ENCODE peak calls at places on chromosomes 3 and 15, in ten cellular contexts. Z is brain microvascular endothelial cell; V is stimulated activated CD4-positive, alpha-beta T cell treated with anti-CD3 and anti-CD28 coated beads, Interleukin-12 subunit alpha, Interleukin-12 subunit beta, amount 100 ng/mL, for 4 hours; U is H4; B is germinal center; A is DMS79; L is CD8-positive, alpha-beta T cell; C is NCI-H187 treated with DMSO at 0.1 percent for 48 hours; Y is tibial artery; X is T-helper 2 cell. F is an unnamed sample.

GRCh38 chr15:99452728-99453643 is 112.8 kb upstream of the MEF2A start:
- DNase-seq in U (no peak), X (no peak), C (no peak), V (no peak), A (no peak), B (peak; percentile 35), L (no peak), Z (no peak), Y (peak; percentile 94), F (no peak)

GRCh38 chr3:71101014-71101413 is 482.5 kb downstream of the FOXP1 start:
- DNase-seq in V (no peak), A (no peak), Z (no peak), B (no peak), Y (no peak), C (no peak), L (no peak), X (no peak), U (no peak), F (peak; percentile 76)

GRCh38 chr3:19940643-19941042 is 6.3 kb upstream of the RAB5A start:
- DNase-seq in A (no peak), U (no peak), V (no peak), B (no peak), C (no peak), Z (no peak), Y (no peak), L (no peak), X (no peak), F (no peak)

GRCh38 chr15:87215100-87215499 is 1041.4 kb downstream of the NTRK3 start:
- DNase-seq in V (no peak), B (no peak), X (no peak), Z (no peak), L (no peak), Y (no peak), C (no peak), A (no peak), U (no peak), F (no peak)

GRCh38 chr3:179166561-179167201 is 18.5 kb downstream of the PIK3CA start:
- DNase-seq in Z (no peak), U (no peak), L (no peak), V (no peak), A (no peak), X (no peak), B (peak; percentile 13), Y (no peak), C (no peak), F (no peak)

GRCh38 chr3:183485585-183485984 is 57.2 kb upstream of the MCF2L2 start:
- DNase-seq in A (no peak), C (no peak), X (no peak), Y (no peak), L (no peak), B (no peak), V (no peak), U (no peak), Z (no peak), F (no peak)

GRCh38 chr3:57999423-58000115 is 8.7 kb upstream of the FLNB start:
- DNase-seq in L (no peak), V (no peak), U (no peak), X (no peak), A (no peak), Y (no peak), B (no peak), C (no peak), Z (no peak), F (no peak)

GRCh38 chr3:54294214-54294613 is 171.9 kb downstream of the CACNA2D3 start:
- DNase-seq in C (no peak), X (no peak), Z (no peak), A (no peak), L (no peak), U (no peak), B (no peak), V (no peak), Y (no peak), F (no peak)

GRCh38 chr3:182699550-182700170 is 93.6 kb upstream of the ATP11B start:
- DNase-seq in B (no peak), V (no peak), Y (no peak), A (no peak), X (no peak), U (no peak), L (no peak), C (no peak), Z (no peak), F (no peak)

GRCh38 chr15:33859992-33860545 is 108.2 kb upstream of the CHRM5 start:
- DNase-seq in L (no peak), X (no peak), A (no peak), Y (no peak), C (no peak), B (no peak), V (no peak), Z (no peak), U (no peak), F (no peak)

GRCh38 chr3:73687081-73688004 is 62.6 kb upstream of the PDZRN3 start:
- DNase-seq in U (no peak), Z (no peak), Y (no peak), V (no peak), B (no peak), A (no peak), X (no peak), C (no peak), L (no peak), F (no peak)

GRCh38 chr15:70526221-70526973 is 237.0 kb downstream of the UACA start:
- DNase-seq in V (no peak), B (peak; percentile 65), C (peak; percentile 84), X (no peak), U (peak; percentile 88), L (no peak), A (peak; percentile 70), Y (no peak), Z (peak; percentile 89), F (no peak)

GRCh38 chr15:101447561-101448071 is 41.9 kb downstream of the PCSK6 start:
- DNase-seq in V (no peak), X (no peak), Y (no peak), A (no peak), U (no peak), L (no peak), B (no peak), Z (no peak), C (no peak), F (no peak)

GRCh38 chr15:38972831-38973230 is 408.2 kb upstream of the RASGRP1 start:
- DNase-seq in V (no peak), B (no peak), U (no peak), Z (peak; percentile 11), L (no peak), A (no peak), Y (no peak), X (no peak), C (no peak), F (no peak)

GRCh38 chr3:99562138-99562537 is 76.3 kb upstream of the COL8A1 start:
- DNase-seq in V (no peak), U (no peak), A (no peak), B (no peak), C (no peak), X (no peak), Z (peak; percentile 53), L (no peak), Y (no peak), F (peak; percentile 5)

GRCh38 chr3:195159819-195160175 is 111.2 kb downstream of the XXYLT1 start:
- DNase-seq in L (no peak), C (no peak), U (peak; percentile 32), A (no peak), Z (no peak), Y (no peak), B (no peak), X (no peak), V (no peak), F (no peak)

GRCh38 chr3:9397911-9398714 is 698 bp downstream of the SETD5 start:
- DNase-seq in B (peak; percentile 37), C (no peak), L (peak; percentile 26), V (peak; percentile 30), Z (peak; percentile 49), U (peak; percentile 36), X (peak; percentile 50), A (peak; percentile 21), Y (peak; percentile 79), F (peak; percentile 47)

GRCh38 chr3:113228969-113229368 is 17.6 kb downstream of the BOC start:
- DNase-seq in B (no peak), U (no peak), Y (no peak), C (no peak), X (no peak), Z (no peak), V (no peak), A (no peak), L (no peak), F (no peak)

GRCh38 chr3:30356901-30357753 is 249.3 kb upstream of the TGFBR2 start:
- DNase-seq in B (no peak), Y (no peak), A (no peak), Z (no peak), U (no peak), L (no peak), V (no peak), X (no peak), C (no peak), F (no peak)

GRCh38 chr3:38521391-38521987 is 25.3 kb downstream of the EXOG start:
- DNase-seq in X (peak; percentile 64), A (no peak), U (peak; percentile 31), V (peak; percentile 46), Z (peak; percentile 69), C (peak; percentile 18), L (peak; percentile 49), Y (no peak), B (peak; percentile 63), F (peak; percentile 32)

GRCh38 chr3:120496278-120496975 is 45.6 kb upstream of the FSTL1 start:
- DNase-seq in C (no peak), U (peak; percentile 50), Z (peak; percentile 72), Y (no peak), X (no peak), A (no peak), B (no peak), L (no peak), V (no peak), F (peak; percentile 51)

GRCh38 chr15:87846746-87847145 is 409.8 kb downstream of the NTRK3 start:
- DNase-seq in C (no peak), U (no peak), V (no peak), L (no peak), B (no peak), Y (no peak), A (no peak), X (no peak), Z (no peak), F (no peak)

GRCh38 chr3:98110191-98110908 is 20.2 kb upstream of the OR5H1 start:
- DNase-seq in A (no peak), C (no peak), Z (no peak), L (no peak), V (no peak), U (no peak), B (no peak), X (no peak), Y (no peak), F (no peak)

GRCh38 chr3:13013994-13014754 is 59.1 kb downstream of the IQSEC1 start:
- DNase-seq in A (no peak), Y (peak; percentile 37), L (no peak), B (no peak), C (no peak), X (peak; percentile 67), V (no peak), U (no peak), Z (no peak), F (no peak)

GRCh38 chr15:28896944-28897343 is 11.2 kb downstream of the APBA2 start:
- DNase-seq in X (no peak), C (no peak), B (no peak), U (peak; percentile 74), V (no peak), Z (peak; percentile 94), A (no peak), Y (no peak), L (no peak), F (peak; percentile 80)

GRCh38 chr3:72661115-72661457 is 187.2 kb downstream of the SHQ1 start:
- DNase-seq in A (peak; percentile 64), Z (no peak), L (no peak), X (no peak), C (no peak), U (peak; percentile 86), V (no peak), B (no peak), Y (peak; percentile 83), F (peak; percentile 61)

GRCh38 chr15:26758079-26758478 is 14.8 kb downstream of the GABRB3 start:
- DNase-seq in V (no peak), Z (no peak), Y (no peak), L (no peak), U (no peak), C (no peak), B (no peak), A (no peak), X (no peak), F (no peak)

F was measured in Caki2.